ENCODE peak calls at places on chromosome 1, in seven cellular contexts. J is AG20443; H is SJSA1; K is H7; X is CD8-positive, alpha-beta memory T cell; T is A172; L is renal cortical epithelial cell. W is an unnamed sample.

GRCh38 chr1:3771108-3772026 is 1.2 kb upstream of the SMIM1 start:
- DNase-seq in J (no peak), H (no peak), K (peak), X (no peak), T (no peak), L (no peak), W (no peak)

GRCh38 chr1:39892611-39893595 is 8.8 kb downstream of the MYCL start:
- DNase-seq in J (peak), H (peak), K (peak), X (no peak), T (peak), L (peak), W (peak)

GRCh38 chr1:46520063-46520911 is 30.7 kb downstream of the DMBX1 start:
- DNase-seq in J (peak), H (peak), K (peak), X (no peak), T (peak), L (peak), W (peak)

GRCh38 chr1:28915036-28915895 is 897 bp downstream of the EPB41 start:
- DNase-seq in J (no peak), H (no peak), K (peak), X (peak), T (no peak), L (peak), W (peak)

GRCh38 chr1:89547563-89548485 is 23.2 kb downstream of the LRRC8B start:
- DNase-seq in J (peak), H (peak), K (no peak), X (no peak), T (peak), L (peak), W (peak)

GRCh38 chr1:200889571-200889970 is 5.1 kb upstream of the INAVA start:
- DNase-seq in J (no peak), H (no peak), K (no peak), X (no peak), T (no peak), L (peak), W (no peak)

GRCh38 chr1:15215116-15215515 is 31.9 kb upstream of the FHAD1 start:
- DNase-seq in J (no peak), H (no peak), K (no peak), X (no peak), T (no peak), L (no peak), W (no peak)

GRCh38 chr1:227887697-227888403 is 59.9 kb downstream of the WNT9A start:
- DNase-seq in J (peak), H (peak), K (peak), X (no peak), T (no peak), L (no peak), W (no peak)

GRCh38 chr1:178633068-178633467 is 92.0 kb upstream of the RALGPS2 start:
- DNase-seq in J (peak), H (no peak), K (no peak), X (no peak), T (peak), L (peak), W (peak)

GRCh38 chr1:68269637-68270430 is 37.5 kb upstream of the WLS start:
- DNase-seq in J (peak), H (peak), K (no peak), X (no peak), T (peak), L (peak), W (peak)

GRCh38 chr1:119209943-119210342 is 69.5 kb upstream of the WARS2 start:
- DNase-seq in J (no peak), H (no peak), K (no peak), X (no peak), T (no peak), L (no peak), W (no peak)

GRCh38 chr1:215269955-215270354 is 187.4 kb downstream of the KCNK2 start:
- DNase-seq in J (no peak), H (no peak), K (no peak), X (no peak), T (no peak), L (no peak), W (no peak)

GRCh38 chr1:36411674-36412648 is 14.3 kb upstream of the LSM10 start:
- DNase-seq in J (no peak), H (no peak), K (peak), X (peak), T (peak), L (peak), W (peak)

GRCh38 chr1:48859429-48859828 is 82.7 kb upstream of the BEND5 start:
- DNase-seq in J (no peak), H (no peak), K (no peak), X (no peak), T (no peak), L (peak), W (no peak)

GRCh38 chr1:75136921-75137641 is 2.9 kb downstream of the LHX8 start:
- DNase-seq in J (peak), H (peak), K (peak), X (no peak), T (no peak), L (peak), W (no peak)